ENCODE peak calls at places on chromosome 11, in four cellular contexts. L is neural progenitor cell, W is PC-9, I is Karpas-422. H is an unnamed sample.

GRCh38 chr11:107563702-107564101 is 1.8 kb downstream of the ALKBH8 start:
- DNase-seq in I (peak), W (peak), L (peak), H (peak)

GRCh38 chr11:33317662-33318061 is 60.5 kb downstream of the HIPK3 start:
- DNase-seq in W (no peak), L (no peak), I (no peak), H (no peak)

GRCh38 chr11:69327741-69328191 is 33.8 kb downstream of the MYEOV start:
- DNase-seq in W (no peak), L (no peak), I (no peak), H (no peak)

GRCh38 chr11:10565493-10565892 is 3.0 kb downstream of the LYVE1 start:
- DNase-seq in L (no peak), W (no peak), I (no peak), H (no peak)

GRCh38 chr11:22049276-22049675 is 143.6 kb upstream of the ANO5 start:
- DNase-seq in I (no peak), W (no peak), L (no peak), H (no peak)

GRCh38 chr11:1852885-1853284 is at the start of gene LSP1:
- DNase-seq in I (peak), L (no peak), W (no peak), H (no peak)

GRCh38 chr11:78030429-78031325 is 7.6 kb upstream of the KCTD14 start:
- DNase-seq in I (no peak), W (peak), L (peak), H (no peak)

GRCh38 chr11:96328395-96329010 is 14.5 kb downstream of the MAML2 start:
- DNase-seq in I (no peak), W (no peak), L (no peak), H (no peak)

GRCh38 chr11:134069426-134069921 is 602 bp downstream of the JAM3 start:
- DNase-seq in I (no peak), W (no peak), L (peak), H (no peak)

GRCh38 chr11:118008271-118008903 is 22.2 kb downstream of the IL10RA start:
- DNase-seq in I (no peak), L (no peak), W (no peak), H (no peak)

GRCh38 chr11:77095551-77096490 is 6.8 kb upstream of the OMP start:
- DNase-seq in W (no peak), L (peak), I (no peak), H (no peak)

GRCh38 chr11:34263462-34264186 is 94.2 kb downstream of the ABTB2 start:
- DNase-seq in W (peak), I (no peak), L (no peak), H (peak)

GRCh38 chr11:29024386-29024785 is 916.2 kb downstream of the METTL15 start:
- DNase-seq in I (no peak), L (no peak), W (no peak), H (no peak)

GRCh38 chr11:46377831-46378230 is 3.6 kb upstream of the MDK start:
- DNase-seq in L (no peak), I (no peak), W (no peak), H (no peak)
- H2AFZ ChIP-seq in L (no peak), I (no peak), W (no peak), H (no peak)

GRCh38 chr11:83818349-83818748 is 532.2 kb upstream of the CCDC90B start:
- DNase-seq in I (no peak), L (no peak), W (no peak), H (no peak)
- H3K4me2 ChIP-seq in I (no peak), L (no peak), W (no peak), H (no peak)

GRCh38 chr11:93849201-93849600 is 1.2 kb downstream of the VSTM5 start:
- DNase-seq in L (no peak), W (no peak), I (no peak), H (no peak)

GRCh38 chr11:93849751-93850584 is 450 bp downstream of the VSTM5 start:
- DNase-seq in L (peak), I (no peak), W (peak), H (no peak)

GRCh38 chr11:93852242-93852641 is 1.8 kb upstream of the VSTM5 start:
- DNase-seq in L (no peak), W (no peak), I (no peak), H (no peak)

GRCh38 chr11:93846411-93846810 is 4.0 kb downstream of the VSTM5 start:
- DNase-seq in W (no peak), I (no peak), L (no peak), H (no peak)

DNA sequence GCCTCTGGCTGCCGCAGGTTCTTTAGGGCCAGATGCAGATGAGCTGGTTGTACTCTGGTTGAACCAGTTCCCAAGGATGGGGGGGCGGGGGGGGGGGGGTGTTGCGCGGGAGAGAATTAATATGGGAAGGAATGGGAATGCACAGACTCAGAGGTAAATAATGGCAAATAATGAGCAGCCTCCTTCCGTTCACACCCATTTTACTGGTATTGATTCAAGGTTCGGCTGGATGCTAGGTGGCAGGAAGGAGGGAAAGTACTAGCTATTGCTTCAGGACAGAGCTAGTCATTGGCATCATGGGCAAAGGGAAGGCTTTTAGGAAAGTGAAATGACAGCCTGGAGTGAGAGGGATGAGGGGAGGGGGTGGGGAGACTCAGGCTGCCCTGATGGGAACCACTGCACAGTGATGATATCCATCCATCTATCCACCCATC is at the start of gene VSTM5:
- DNase-seq in I (no peak), L (no peak), W (no peak), H (no peak)
- H2AFZ ChIP-seq in I (no peak), L (peak), W (peak), H (no peak)

GRCh38 chr11:12148466-12148865 is 38.1 kb downstream of the MICAL2 start:
- DNase-seq in L (no peak), I (no peak), W (no peak), H (no peak)

GRCh38 chr11:12149672-12150225 is 39.4 kb downstream of the MICAL2 start:
- DNase-seq in I (no peak), L (no peak), W (no peak), H (no peak)

GRCh38 chr11:12147827-12148226 is 37.4 kb downstream of the MICAL2 start:
- DNase-seq in I (no peak), W (no peak), L (no peak), H (no peak)

GRCh38 chr11:12148882-12149281 is 38.5 kb downstream of the MICAL2 start:
- DNase-seq in I (no peak), W (no peak), L (no peak), H (no peak)

DNA sequence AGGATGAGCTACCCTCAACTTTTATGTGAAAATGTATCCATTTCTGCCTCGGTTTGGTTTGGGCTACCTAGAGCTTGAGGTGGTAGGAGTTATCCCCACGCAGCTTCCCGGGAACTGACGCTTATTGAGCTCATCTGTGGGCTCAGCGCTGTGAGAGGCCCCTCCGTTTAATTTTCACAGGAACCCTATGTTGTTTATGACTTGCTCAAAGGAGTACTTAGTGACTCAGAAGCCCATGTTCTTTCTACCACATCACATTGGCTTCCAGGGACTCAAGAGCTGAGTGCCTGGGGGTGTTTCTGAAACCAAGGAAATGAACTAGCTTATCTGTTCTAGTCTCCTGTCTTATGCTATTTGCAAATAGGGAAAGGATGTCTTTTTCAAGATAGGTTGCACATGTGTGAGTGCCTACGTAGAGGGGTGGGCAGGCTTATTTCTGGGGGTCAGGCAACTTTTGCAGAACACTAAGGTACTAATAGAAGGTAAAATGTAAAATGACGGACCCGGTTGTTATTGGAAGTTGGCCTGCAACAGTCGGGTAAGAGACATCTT is 40.5 kb downstream of the MICAL2 start:
- DNase-seq in I (no peak), W (no peak), L (no peak), H (no peak)
- H3K4me2 ChIP-seq in I (no peak), W (no peak), L (no peak), H (no peak)

GRCh38 chr11:5293028-5293427 is 8.7 kb downstream of the OR51B4 start:
- DNase-seq in L (no peak), W (no peak), I (no peak), H (no peak)
- H2AFZ ChIP-seq in L (no peak), W (no peak), I (no peak), H (no peak)